ENCODE peak calls at places on chromosomes 12 and 14, in four cellular contexts. O is MM.1S, T is IMR-90, M is gastrocnemius medialis. V is an unnamed sample. For H3K4me1, the result is how much of the 10 kb centered on the place peaks cover.

GRCh38 chr12:49334681-49335080 is 2.3 kb downstream of the C1QL4 start:
- DNase-seq in O (no peak), T (no peak), M (no peak), V (no peak)

GRCh38 chr14:53167602-53168328 is 14.6 kb upstream of the DDHD1 start:
- DNase-seq in O (no peak), T (peak), M (no peak), V (no peak)

GRCh38 chr14:92880851-92881250 is 42.1 kb upstream of the CHGA start:
- DNase-seq in O (no peak), T (peak), M (no peak), V (no peak)

GRCh38 chr12:65651060-65651459 is 173.2 kb upstream of the HMGA2 start:
- DNase-seq in O (no peak), T (no peak), M (no peak), V (no peak)

GRCh38 chr12:49187184-49187583 is 1.7 kb downstream of the TUBA1A start:
- DNase-seq in O (no peak), T (peak), M (no peak), V (peak)

GRCh38 chr12:56142184-56142784 is 10.1 kb upstream of the MYL6B start:
- DNase-seq in O (no peak), T (no peak), M (no peak), V (no peak)

GRCh38 chr12:57554453-57554852 is 4.6 kb downstream of the KIF5A start:
- DNase-seq in O (no peak), T (no peak), M (no peak), V (no peak)

GRCh38 chr14:89621009-89621421 is 204.0 kb upstream of the FOXN3 start:
- DNase-seq in O (no peak), T (no peak), M (no peak), V (no peak)

GRCh38 chr12:125140918-125141573 is 75.8 kb downstream of the AACS start:
- DNase-seq in O (no peak), T (peak), M (no peak), V (no peak)

GRCh38 chr14:71733210-71733883 is 198.9 kb upstream of the RGS6 start:
- DNase-seq in O (no peak), T (peak), M (no peak), V (no peak)

GRCh38 chr14:103217538-103217937 is 94.3 kb downstream of the TNFAIP2 start:
- DNase-seq in O (no peak), T (no peak), M (no peak), V (no peak)

GRCh38 chr12:6927999-6928702 is 392 bp downstream of the ATN1 start:
- DNase-seq in O (no peak), T (no peak), M (no peak), V (no peak)

GRCh38 chr14:74579447-74580274 is 32.4 kb downstream of the LTBP2 start:
- DNase-seq in O (no peak), T (peak), M (no peak), V (no peak)

GRCh38 chr12:9214536-9214935 is 6.3 kb upstream of the PZP start:
- DNase-seq in O (no peak), T (no peak), M (no peak), V (no peak)

GRCh38 chr12:91413591-91413990 is 231.0 kb upstream of the DCN start:
- DNase-seq in O (no peak), T (no peak), M (no peak), V (no peak)

GRCh38 chr14:89042021-89042420 is 217.6 kb downstream of the TTC8 start:
- DNase-seq in O (no peak), T (no peak), M (no peak), V (no peak)

GRCh38 chr12:38159591-38160317 is 156.8 kb upstream of the ALG10B start:
- DNase-seq in O (no peak), T (no peak), M (no peak), V (no peak)

GRCh38 chr14:20413785-20414117 is 450 bp upstream of the TEP1 start:
- DNase-seq in O (no peak), T (no peak), M (no peak), V (no peak)

GRCh38 chr12:81998761-81999378 is 239.7 kb upstream of the PPFIA2 start:
- DNase-seq in O (no peak), T (no peak), M (no peak), V (no peak)

GRCh38 chr12:50157259-50157658 is 9.9 kb downstream of the CERS5 start:
- DNase-seq in O (no peak), T (peak), M (no peak), V (no peak)

GRCh38 chr12:13277278-13277677 is 80.8 kb downstream of the EMP1 start:
- DNase-seq in O (no peak), T (no peak), M (no peak), V (no peak)

GRCh38 chr12:28369483-28369882 is 179.2 kb downstream of the CCDC91 start:
- DNase-seq in O (no peak), T (no peak), M (no peak), V (no peak)

GRCh38 chr12:28367993-28368392 is 177.7 kb downstream of the CCDC91 start:
- DNase-seq in O (no peak), T (no peak), M (no peak), V (no peak)

GRCh38 chr12:28367326-28367725 is 177.1 kb downstream of the CCDC91 start:
- DNase-seq in O (no peak), T (no peak), M (no peak), V (no peak)
- H3K4me1 ChIP-seq in O (under half), T (under half), M (under half), V (under half)

GRCh38 chr14:30691751-30692398 is 69.8 kb downstream of the SCFD1 start:
- DNase-seq in O (no peak), T (no peak), M (no peak), V (no peak)
- H3K27ac ChIP-seq in O (no peak), T (no peak), M (no peak), V (no peak)

GRCh38 chr12:118011377-118011776 is 5.1 kb upstream of the RFC5 start:
- DNase-seq in O (no peak), T (no peak), M (no peak), V (no peak)
- H3K4me1 ChIP-seq in O (under half), T (under half), M (under half), V (under half)

GRCh38 chr12:105214141-105214540 is 21.8 kb downstream of the APPL2 start:
- DNase-seq in O (no peak), T (peak), M (no peak), V (no peak)

GRCh38 chr12:105219261-105220018 is 16.5 kb downstream of the APPL2 start:
- DNase-seq in O (no peak), T (no peak), M (no peak), V (no peak)

GRCh38 chr12:105218434-105218833 is 17.5 kb downstream of the APPL2 start:
- DNase-seq in O (no peak), T (no peak), M (no peak), V (no peak)

GRCh38 chr12:105212431-105212830 is 23.5 kb downstream of the APPL2 start:
- DNase-seq in O (no peak), T (peak), M (no peak), V (no peak)

DNA sequence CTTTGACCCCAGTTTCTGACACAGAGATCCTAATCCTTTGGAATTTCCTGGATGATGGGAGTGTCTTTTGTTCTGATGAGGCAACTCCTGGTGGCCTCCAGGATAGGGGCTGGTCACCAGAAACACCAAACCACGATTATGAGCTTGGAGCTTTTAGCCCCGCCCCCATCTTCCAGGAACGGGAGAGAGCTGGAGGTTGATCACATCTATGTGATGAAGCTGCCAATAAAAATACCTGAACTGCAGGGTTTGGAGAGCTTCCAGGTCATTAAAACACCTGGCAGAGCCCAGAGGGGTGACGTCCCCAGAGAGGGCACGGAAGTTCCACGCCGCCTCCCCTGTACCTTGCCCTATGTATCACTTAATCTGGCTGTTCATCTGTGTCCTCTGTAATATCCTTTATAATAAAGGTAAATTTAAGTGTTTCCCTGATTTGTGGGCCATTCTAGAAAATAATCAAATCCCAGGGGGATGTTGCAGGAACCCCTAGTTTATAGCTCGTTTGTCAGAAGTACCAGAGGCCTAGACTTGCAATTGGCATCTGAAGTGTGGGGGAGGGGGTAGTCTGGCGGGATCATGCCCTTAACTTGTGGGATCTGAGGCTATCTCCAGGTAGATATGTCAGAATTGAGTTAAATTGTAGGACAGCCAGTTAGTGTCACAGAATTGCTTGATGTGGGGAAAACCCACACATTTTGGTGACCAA is 21.2 kb downstream of the APPL2 start:
- DNase-seq in O (no peak), T (no peak), M (no peak), V (no peak)
- H3K27ac ChIP-seq in O (no peak), T (no peak), M (no peak), V (no peak)